ENCODE peak calls at places on chromosomes 3 and 15, in five cellular contexts. One of them, this sample, is unnamed.

GRCh38 chr3:155805204-155805801 is 775 bp downstream of the C3orf33 start:
- DNase-seq in fibroblast of the conjunctiva: no peak
- DNase-seq in Right ventricle myocardium superior: peak
- DNase-seq in GM12865: no peak
- DNase-seq in lower leg skin: no peak
- DNase-seq in this sample: no peak

GRCh38 chr15:100338971-100339444 is 2.8 kb downstream of the ADAMTS17 start:
- DNase-seq in GM12865: peak
- DNase-seq in Right ventricle myocardium superior: peak
- DNase-seq in lower leg skin: peak
- DNase-seq in fibroblast of the conjunctiva: peak
- DNase-seq in this sample: peak

GRCh38 chr3:16122661-16123060 is 51.8 kb upstream of the GALNT15 start:
- DNase-seq in Right ventricle myocardium superior: no peak
- DNase-seq in fibroblast of the conjunctiva: no peak
- DNase-seq in lower leg skin: no peak
- DNase-seq in GM12865: no peak
- DNase-seq in this sample: no peak

GRCh38 chr3:135756016-135756695 is 209.4 kb upstream of the PPP2R3A start:
- DNase-seq in Right ventricle myocardium superior: no peak
- DNase-seq in lower leg skin: no peak
- DNase-seq in fibroblast of the conjunctiva: no peak
- DNase-seq in GM12865: no peak
- DNase-seq in this sample: no peak

GRCh38 chr3:149832086-149832485 is 19.1 kb downstream of the RNF13 start:
- DNase-seq in lower leg skin: no peak
- DNase-seq in Right ventricle myocardium superior: no peak
- DNase-seq in GM12865: no peak
- DNase-seq in fibroblast of the conjunctiva: no peak
- DNase-seq in this sample: peak

GRCh38 chr3:110062711-110063110 is 725.4 kb upstream of the DPPA4 start:
- DNase-seq in Right ventricle myocardium superior: no peak
- DNase-seq in GM12865: no peak
- DNase-seq in lower leg skin: no peak
- DNase-seq in fibroblast of the conjunctiva: no peak
- DNase-seq in this sample: no peak

GRCh38 chr3:194675081-194675640 is 3.2 kb upstream of the LSG1 start:
- DNase-seq in lower leg skin: no peak
- DNase-seq in Right ventricle myocardium superior: no peak
- DNase-seq in GM12865: peak
- DNase-seq in fibroblast of the conjunctiva: no peak
- DNase-seq in this sample: no peak

GRCh38 chr3:115836944-115837343 is 213.6 kb downstream of the GAP43 start:
- DNase-seq in lower leg skin: no peak
- DNase-seq in fibroblast of the conjunctiva: peak
- DNase-seq in GM12865: peak
- DNase-seq in Right ventricle myocardium superior: no peak
- DNase-seq in this sample: peak

GRCh38 chr3:127799476-127800222 is 22.7 kb downstream of the MGLL start:
- DNase-seq in fibroblast of the conjunctiva: peak
- DNase-seq in GM12865: no peak
- DNase-seq in Right ventricle myocardium superior: no peak
- DNase-seq in lower leg skin: no peak
- DNase-seq in this sample: peak

GRCh38 chr3:101936419-101937331 is 87.4 kb downstream of the NFKBIZ start:
- DNase-seq in lower leg skin: no peak
- DNase-seq in GM12865: peak
- DNase-seq in Right ventricle myocardium superior: no peak
- DNase-seq in fibroblast of the conjunctiva: peak
- DNase-seq in this sample: peak

GRCh38 chr3:138078901-138079344 is 36.5 kb downstream of the DZIP1L start:
- DNase-seq in GM12865: no peak
- DNase-seq in lower leg skin: no peak
- DNase-seq in Right ventricle myocardium superior: no peak
- DNase-seq in fibroblast of the conjunctiva: peak
- DNase-seq in this sample: peak

GRCh38 chr15:78405336-78405924 is 32.6 kb upstream of the IREB2 start:
- DNase-seq in Right ventricle myocardium superior: no peak
- DNase-seq in GM12865: no peak
- DNase-seq in fibroblast of the conjunctiva: no peak
- DNase-seq in lower leg skin: no peak
- DNase-seq in this sample: no peak

GRCh38 chr15:61227269-61228024 is 1.7 kb downstream of the RORA start:
- DNase-seq in Right ventricle myocardium superior: no peak
- DNase-seq in fibroblast of the conjunctiva: peak
- DNase-seq in GM12865: no peak
- DNase-seq in lower leg skin: no peak
- DNase-seq in this sample: peak

GRCh38 chr3:133509482-133509881 is 64.0 kb upstream of the CDV3 start:
- DNase-seq in GM12865: no peak
- DNase-seq in Right ventricle myocardium superior: no peak
- DNase-seq in fibroblast of the conjunctiva: no peak
- DNase-seq in lower leg skin: no peak
- DNase-seq in this sample: no peak

GRCh38 chr3:117748131-117748530 is 1038.6 kb downstream of the TUSC7 start:
- DNase-seq in lower leg skin: no peak
- DNase-seq in Right ventricle myocardium superior: no peak
- DNase-seq in GM12865: no peak
- DNase-seq in fibroblast of the conjunctiva: no peak
- DNase-seq in this sample: no peak

GRCh38 chr3:123027292-123028232 is at the start of gene SEMA5B:
- DNase-seq in lower leg skin: peak
- DNase-seq in Right ventricle myocardium superior: peak
- DNase-seq in GM12865: no peak
- DNase-seq in fibroblast of the conjunctiva: no peak
- DNase-seq in this sample: peak

GRCh38 chr3:43998841-43999805 is 242.6 kb upstream of the TOPAZ1 start:
- DNase-seq in GM12865: peak
- DNase-seq in Right ventricle myocardium superior: no peak
- DNase-seq in lower leg skin: peak
- DNase-seq in fibroblast of the conjunctiva: peak
- DNase-seq in this sample: peak

GRCh38 chr3:97658670-97659285 is 105.8 kb upstream of the ARL6 start:
- DNase-seq in Right ventricle myocardium superior: no peak
- DNase-seq in lower leg skin: no peak
- DNase-seq in GM12865: peak
- DNase-seq in fibroblast of the conjunctiva: peak
- DNase-seq in this sample: no peak

GRCh38 chr3:157311633-157312365 is 124.9 kb upstream of the PTX3 start:
- DNase-seq in lower leg skin: no peak
- DNase-seq in Right ventricle myocardium superior: no peak
- DNase-seq in fibroblast of the conjunctiva: peak
- DNase-seq in GM12865: no peak
- DNase-seq in this sample: peak

GRCh38 chr3:117885046-117885445 is 1149.6 kb downstream of the IGSF11 start:
- DNase-seq in lower leg skin: no peak
- DNase-seq in GM12865: peak
- DNase-seq in fibroblast of the conjunctiva: no peak
- DNase-seq in Right ventricle myocardium superior: no peak
- DNase-seq in this sample: no peak

GRCh38 chr3:132343018-132343612 is 25.9 kb downstream of the ACP3 start:
- DNase-seq in fibroblast of the conjunctiva: peak
- DNase-seq in GM12865: peak
- DNase-seq in lower leg skin: no peak
- DNase-seq in Right ventricle myocardium superior: no peak
- DNase-seq in this sample: no peak

GRCh38 chr3:49616491-49616941 is 57.6 kb upstream of the APEH start:
- DNase-seq in fibroblast of the conjunctiva: peak
- DNase-seq in lower leg skin: peak
- DNase-seq in Right ventricle myocardium superior: no peak
- DNase-seq in GM12865: no peak
- DNase-seq in this sample: peak

GRCh38 chr15:76012021-76012551 is at the start of gene NRG4:
- DNase-seq in Right ventricle myocardium superior: no peak
- DNase-seq in fibroblast of the conjunctiva: no peak
- DNase-seq in GM12865: no peak
- DNase-seq in lower leg skin: no peak
- DNase-seq in this sample: peak

This sample was measured in osteoblast.